ENCODE peak calls at places on chromosomes 7 and 10, in four cellular contexts. S, Y, D and N are unnamed samples.

GRCh38 chr7:135158874-135159273 is 11.0 kb downstream of the TMEM140 start:
- DNase-seq in S (no peak), Y (no peak), D (no peak), N (no peak)

GRCh38 chr10:14253079-14253478 is 77.6 kb downstream of the FRMD4A start:
- DNase-seq in S (no peak), Y (no peak), D (no peak), N (no peak)

GRCh38 chr10:44673245-44673999 is 237.7 kb upstream of the TMEM72 start:
- DNase-seq in S (no peak), Y (no peak), D (no peak), N (no peak)

GRCh38 chr10:58064714-58065528 is 202.8 kb downstream of the IPMK start:
- DNase-seq in S (no peak), Y (peak; percentile 18), D (peak; percentile 43), N (peak; percentile 26)

GRCh38 chr7:102008535-102009262 is 191.3 kb downstream of the CUX1 start:
- DNase-seq in S (no peak), Y (no peak), D (peak; percentile 70), N (no peak)

GRCh38 chr10:107450056-107450455 is 285.6 kb upstream of the SORCS1 start:
- DNase-seq in S (no peak), Y (no peak), D (no peak), N (no peak)

GRCh38 chr10:35335718-35336083 is 608 bp upstream of the CCNY start:
- DNase-seq in S (no peak), Y (peak; percentile 22), D (peak; percentile 28), N (no peak)

GRCh38 chr10:113958631-113959382 is 84.9 kb upstream of the ADRB1 start:
- DNase-seq in S (no peak), Y (no peak), D (peak; percentile 86), N (peak; percentile 43)

GRCh38 chr7:88259656-88260380 is 40.0 kb upstream of the SRI start:
- DNase-seq in S (no peak), Y (no peak), D (no peak), N (no peak)

GRCh38 chr7:24836084-24836483 is 78.8 kb upstream of the GSDME start:
- DNase-seq in S (peak; percentile 28), Y (no peak), D (no peak), N (peak; percentile 47)

GRCh38 chr7:503575-504111 is 16.0 kb downstream of the PDGFA start:
- DNase-seq in S (no peak), Y (no peak), D (no peak), N (no peak)

GRCh38 chr7:16431646-16432424 is 10.5 kb upstream of the CRPPA start:
- DNase-seq in S (peak; percentile 18), Y (peak; percentile 68), D (peak; percentile 37), N (peak; percentile 16)

GRCh38 chr7:33789871-33790270 is 115.5 kb upstream of the BMPER start:
- DNase-seq in S (no peak), Y (no peak), D (no peak), N (no peak)

GRCh38 chr7:113608786-113609185 is 310.0 kb downstream of the PPP1R3A start:
- DNase-seq in S (no peak), Y (no peak), D (no peak), N (no peak)

GRCh38 chr7:140026935-140027334 is 35.8 kb downstream of the PARP12 start:
- DNase-seq in S (no peak), Y (no peak), D (no peak), N (no peak)

GRCh38 chr10:99560277-99561126 is 27.8 kb downstream of the NKX2-3 start:
- DNase-seq in S (no peak), Y (peak; percentile 76), D (peak; percentile 32), N (peak; percentile 50)

GRCh38 chr10:69232252-69232651 is 12.1 kb downstream of the HKDC1 start:
- DNase-seq in S (no peak), Y (no peak), D (peak; percentile 76), N (no peak)

GRCh38 chr10:126080303-126080825 is 184.0 kb downstream of the FANK1 start:
- DNase-seq in S (no peak), Y (no peak), D (no peak), N (no peak)

GRCh38 chr10:91901784-91902677 is 7.3 kb downstream of the FGFBP3 start:
- DNase-seq in S (no peak), Y (no peak), D (peak; percentile 92), N (no peak)

GRCh38 chr7:16845746-16846145 is 36.0 kb downstream of the AGR3 start:
- DNase-seq in S (no peak), Y (no peak), D (no peak), N (no peak)

GRCh38 chr10:79277579-79277978 is 69.7 kb upstream of the PPIF start:
- DNase-seq in S (no peak), Y (no peak), D (no peak), N (no peak)

GRCh38 chr10:55892276-55892675 is 468.8 kb downstream of the ZWINT start:
- DNase-seq in S (no peak), Y (no peak), D (no peak), N (no peak)

GRCh38 chr7:107857541-107857912 is 33.5 kb upstream of the DLD start:
- DNase-seq in S (no peak), Y (no peak), D (peak; percentile 27), N (no peak)

GRCh38 chr10:131851332-131851731 is 49.5 kb upstream of the PPP2R2D start:
- DNase-seq in S (no peak), Y (no peak), D (no peak), N (no peak)

GRCh38 chr10:27724287-27724686 is 21.3 kb downstream of the MKX start:
- DNase-seq in S (no peak), Y (no peak), D (no peak), N (no peak)
- TF ChIP-seq CTCF in S (no peak), Y (no peak), D (peak; percentile 28), N (no peak)

GRCh38 chr7:142355328-142355727 is 97.5 kb upstream of the PRSS58 start:
- DNase-seq in S (no peak), Y (no peak), D (peak; percentile 49), N (no peak)

GRCh38 chr7:142362349-142362748 is 104.5 kb upstream of the PRSS58 start:
- DNase-seq in S (no peak), Y (no peak), D (no peak), N (no peak)

GRCh38 chr7:142356166-142356565 is 98.3 kb upstream of the PRSS58 start:
- DNase-seq in S (no peak), Y (no peak), D (no peak), N (no peak)

GRCh38 chr7:142359694-142360279 is 101.9 kb upstream of the PRSS58 start:
- DNase-seq in S (no peak), Y (no peak), D (no peak), N (no peak)

GRCh38 chr7:142357953-142358520 is 100.2 kb upstream of the PRSS58 start:
- DNase-seq in S (no peak), Y (peak; percentile 58), D (peak; percentile 65), N (peak; percentile 58)
- TF ChIP-seq CTCF in S (peak; percentile 62), Y (peak; percentile 64), D (peak; percentile 82), N (peak; percentile 71)

DNA sequence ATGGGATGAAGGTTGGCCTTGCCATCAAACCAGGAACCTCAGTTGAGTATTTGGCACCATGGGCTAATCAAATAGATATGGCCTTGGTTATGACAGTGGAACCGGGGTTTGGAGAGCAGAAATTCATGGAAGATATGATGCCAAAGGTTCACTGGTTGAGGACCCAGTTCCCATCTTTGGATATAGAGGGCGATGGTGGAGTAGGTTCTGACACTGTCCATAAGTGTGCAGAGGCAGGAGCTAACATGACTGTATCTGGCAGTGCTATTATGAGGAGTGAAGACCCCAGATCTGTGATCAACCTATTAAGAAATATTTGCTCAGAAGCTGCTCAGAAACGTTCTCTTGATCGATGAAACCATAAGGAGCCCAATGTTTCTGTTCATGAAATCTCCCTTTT is 641 bp downstream of the RPEL1 start:
- DNase-seq in S (no peak), Y (no peak), D (no peak), N (no peak)
- TF ChIP-seq CTCF in S (no peak), Y (no peak), D (peak; percentile 10), N (no peak)

GRCh38 chr7:51261950-51262795 is 54.4 kb downstream of the COBL start:
- DNase-seq in S (no peak), Y (no peak), D (no peak), N (no peak)
- TF ChIP-seq CTCF in S (no peak), Y (no peak), D (no peak), N (no peak)

GRCh38 chr10:118483496-118483895 is 112.0 kb downstream of the PRLHR start:
- DNase-seq in S (no peak), Y (no peak), D (no peak), N (no peak)
- TF ChIP-seq CTCF in S (no peak), Y (no peak), D (no peak), N (no peak)

DNA sequence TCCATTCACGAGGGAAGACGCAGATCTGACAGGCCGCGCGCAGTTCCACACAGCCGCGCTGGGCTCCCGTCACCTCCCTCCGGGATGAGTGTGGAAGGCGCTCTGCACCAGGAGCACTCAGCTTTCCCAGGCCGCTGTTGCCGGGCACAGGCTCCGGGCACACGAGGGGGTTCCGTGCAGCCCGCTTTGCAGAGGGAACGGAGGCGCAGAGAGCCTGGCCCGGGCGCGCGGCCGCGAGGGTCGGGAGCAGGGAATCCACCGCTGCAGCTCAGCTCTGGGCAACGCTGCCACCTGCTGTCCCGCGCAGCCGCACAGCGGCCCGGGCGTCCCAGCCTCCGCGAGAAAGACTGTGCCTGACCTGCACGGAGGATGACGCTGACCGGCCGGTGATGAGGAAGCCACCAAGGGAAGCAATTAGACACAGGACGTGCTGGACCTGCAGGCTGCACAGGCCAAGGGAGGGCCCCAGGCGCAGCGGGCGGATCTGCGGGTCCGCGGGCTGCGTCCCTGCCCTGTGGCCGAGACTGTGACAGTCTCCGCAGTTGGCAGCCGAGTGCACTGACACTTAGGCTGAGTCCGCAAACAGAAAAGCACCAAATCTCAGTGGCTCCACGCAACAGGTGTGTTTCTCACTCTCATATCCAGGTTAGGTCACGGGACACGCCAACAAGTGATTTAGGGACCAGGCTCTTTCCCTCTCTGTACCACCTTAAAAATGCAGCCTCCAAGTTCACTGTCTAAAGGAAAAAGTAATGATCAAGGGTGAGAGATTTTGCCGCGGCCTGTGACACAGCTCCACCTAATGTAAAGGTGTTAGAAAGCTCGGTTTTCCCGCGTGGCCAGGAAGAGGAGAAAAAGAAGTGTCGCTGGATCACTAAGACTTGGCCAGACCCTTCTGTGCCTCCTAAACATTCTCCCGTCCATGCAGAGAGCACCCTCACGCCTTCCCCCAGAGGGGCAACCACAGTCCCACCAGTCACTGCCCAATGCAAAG is 94.5 kb downstream of the SEC61G start:
- DNase-seq in S (no peak), Y (peak; percentile 81), D (peak; percentile 66), N (peak; percentile 78)
- TF ChIP-seq CTCF in S (no peak), Y (peak; percentile 27), D (peak; percentile 45), N (peak; percentile 39)